ENCODE peak calls at places on chromosome 15, in six cellular contexts. I is H1, U is osteoblast, C is psoas muscle, X is mucosa of descending colon, A is spleen. J is an unnamed sample. For H3K4me1, the result is how much of the 10 kb centered on the place peaks cover.

GRCh38 chr15:87213646-87214045 is 1042.9 kb downstream of the NTRK3 start:
- DNase-seq in I (no peak), U (no peak), C (peak), X (peak), A (no peak), J (no peak)

GRCh38 chr15:58495836-58496501 is 64.2 kb downstream of the LIPC start:
- DNase-seq in I (no peak), U (no peak), C (no peak), X (no peak), A (no peak), J (no peak)

GRCh38 chr15:98413973-98414546 is 234.3 kb upstream of the IGF1R start:
- DNase-seq in I (no peak), U (no peak), C (peak), X (no peak), A (no peak), J (no peak)

GRCh38 chr15:92115834-92116233 is 262.3 kb downstream of the SLCO3A1 start:
- DNase-seq in I (no peak), U (no peak), C (no peak), X (no peak), A (no peak), J (no peak)

GRCh38 chr15:73892446-73893226 is 19.3 kb downstream of the TBC1D21 start:
- DNase-seq in I (no peak), U (no peak), C (no peak), X (no peak), A (no peak), J (no peak)

GRCh38 chr15:60690350-60690961 is 211.5 kb upstream of the ICE2 start:
- DNase-seq in I (no peak), U (no peak), C (no peak), X (no peak), A (no peak), J (no peak)

GRCh38 chr15:84909029-84909428 is 24.6 kb downstream of the SLC28A1 start:
- DNase-seq in I (peak), U (no peak), C (no peak), X (no peak), A (no peak), J (no peak)

GRCh38 chr15:69760263-69760855 is 307.7 kb downstream of the RPLP1 start:
- DNase-seq in I (no peak), U (no peak), C (no peak), X (no peak), A (no peak), J (no peak)

GRCh38 chr15:70160267-70160666 is 62.5 kb upstream of the TLE3 start:
- DNase-seq in I (no peak), U (peak), C (no peak), X (no peak), A (no peak), J (no peak)

GRCh38 chr15:44435893-44436667 is 8.7 kb downstream of the CTDSPL2 start:
- DNase-seq in I (no peak), U (peak), C (no peak), X (no peak), A (no peak), J (no peak)
- TF ChIP-seq CTCF in I (no peak), U (no peak), C (no peak), X (no peak), A (no peak), J (no peak)

DNA sequence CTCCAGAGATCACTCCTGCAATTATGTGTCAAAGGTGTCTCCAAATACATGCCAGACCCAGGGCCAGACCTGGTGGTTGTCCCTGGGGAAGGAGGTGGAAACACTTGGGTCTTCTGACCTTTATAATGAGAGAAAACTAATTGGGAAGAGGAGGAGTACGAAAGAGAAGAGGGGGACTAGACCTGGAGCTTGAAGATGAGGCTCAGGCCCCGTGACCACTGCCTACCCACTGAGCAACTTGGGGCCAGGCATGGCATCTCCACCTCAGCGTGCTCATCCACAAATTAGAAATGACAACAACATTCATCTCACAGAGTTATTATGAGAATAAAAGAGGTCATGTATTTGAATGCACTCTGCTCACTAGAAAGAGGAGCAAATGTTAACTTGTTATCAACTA is 19.4 kb upstream of the SPTBN5 start:
- DNase-seq in I (no peak), U (no peak), C (no peak), X (no peak), A (no peak), J (no peak)
- H3K4me1 ChIP-seq in I (under half), U (under half), C (under half), X (under half), A (under half), J (under half)

GRCh38 chr15:31461911-31462480 is 135.4 kb downstream of the KLF13 start:
- DNase-seq in I (no peak), U (peak), C (no peak), X (peak), A (peak), J (no peak)
- TF ChIP-seq CTCF in I (peak), U (no peak), C (no peak), X (no peak), A (no peak), J (no peak)

GRCh38 chr15:101193063-101193712 is 58.7 kb downstream of the CHSY1 start:
- DNase-seq in I (no peak), U (no peak), C (peak), X (no peak), A (no peak), J (no peak)

GRCh38 chr15:101192081-101192480 is 59.8 kb downstream of the CHSY1 start:
- DNase-seq in I (no peak), U (no peak), C (no peak), X (no peak), A (no peak), J (no peak)

GRCh38 chr15:101191242-101191641 is 60.6 kb downstream of the CHSY1 start:
- DNase-seq in I (no peak), U (no peak), C (no peak), X (no peak), A (no peak), J (no peak)

GRCh38 chr15:101193781-101194180 is 58.1 kb downstream of the CHSY1 start:
- DNase-seq in I (no peak), U (no peak), C (no peak), X (no peak), A (no peak), J (no peak)

GRCh38 chr15:101194246-101195138 is 57.4 kb downstream of the CHSY1 start:
- DNase-seq in I (no peak), U (no peak), C (no peak), X (no peak), A (no peak), J (no peak)
- H3K4me1 ChIP-seq in I (under half), U (half or more), C (under half), X (under half), A (under half), J (under half)

GRCh38 chr15:40743921-40744809 is 10.9 kb downstream of the RMDN3 start:
- DNase-seq in I (no peak), U (peak), C (no peak), X (no peak), A (peak), J (no peak)
- TF ChIP-seq CTCF in I (peak), U (peak), C (no peak), X (no peak), A (no peak), J (peak)

DNA sequence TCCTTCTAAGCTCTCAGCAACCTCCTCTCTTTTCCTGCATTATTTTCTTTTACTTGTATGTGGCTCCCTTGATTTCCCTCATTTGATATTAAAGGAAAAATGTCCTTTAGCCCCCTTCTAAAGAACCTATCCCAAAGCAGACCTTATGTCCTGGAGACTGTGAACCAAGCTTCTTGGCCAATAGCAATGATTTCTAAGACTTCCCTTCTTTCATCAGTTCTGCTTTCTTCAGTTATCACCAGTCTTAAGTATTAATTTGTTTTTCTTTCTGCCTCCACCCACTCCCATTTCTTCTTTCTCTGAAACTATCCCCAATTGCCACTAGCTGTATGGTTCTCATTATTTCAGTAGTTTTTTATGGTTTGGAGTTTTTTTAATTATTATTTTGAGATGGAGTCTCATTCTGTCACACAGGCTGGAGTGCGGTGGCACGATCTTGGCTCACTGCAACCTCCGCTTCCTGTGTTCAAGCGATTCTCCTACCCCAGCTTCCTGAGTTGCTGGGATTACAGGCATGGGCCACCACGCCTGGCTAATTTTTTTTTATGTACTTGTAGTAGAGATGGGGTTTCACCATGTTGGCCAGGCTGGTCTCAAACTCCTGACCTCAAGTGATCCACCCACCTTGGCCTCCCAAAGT is 12.1 kb downstream of the TMOD3 start:
- DNase-seq in I (no peak), U (no peak), C (no peak), X (no peak), A (no peak), J (no peak)
- H3K4me1 ChIP-seq in I (under half), U (under half), C (under half), X (under half), A (half or more), J (under half)

DNA sequence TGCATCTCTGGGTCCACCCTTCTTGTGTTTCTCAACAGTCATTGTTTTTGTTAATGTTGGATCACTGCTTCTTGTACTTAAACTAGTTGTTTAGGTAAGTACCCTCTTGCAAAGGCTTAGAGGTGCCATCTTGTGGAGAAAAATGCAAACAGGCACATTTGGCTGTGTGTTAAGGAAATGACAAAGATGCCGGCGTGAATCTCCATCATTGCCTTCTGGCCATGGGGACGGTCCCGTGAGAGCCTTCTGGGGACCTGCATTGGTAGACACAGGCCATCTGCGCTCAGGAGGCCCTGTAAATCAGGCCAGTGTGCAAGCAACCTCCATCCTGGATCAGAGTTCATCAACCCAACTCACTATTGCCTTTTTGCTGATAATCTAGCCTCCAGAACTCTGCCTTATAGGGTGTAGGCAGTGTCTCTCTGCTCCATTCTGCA is 158.6 kb upstream of the NR2E3 start:
- DNase-seq in I (peak), U (peak), C (no peak), X (peak), A (no peak), J (peak)
- TF ChIP-seq CTCF in I (peak), U (peak), C (peak), X (no peak), A (no peak), J (peak)

GRCh38 chr15:64110945-64111678 is 15.3 kb downstream of the SNX1 start:
- DNase-seq in I (no peak), U (no peak), C (no peak), X (no peak), A (no peak), J (no peak)

GRCh38 chr15:64102497-64102896 is 6.7 kb downstream of the SNX1 start:
- DNase-seq in I (no peak), U (no peak), C (no peak), X (no peak), A (no peak), J (no peak)

GRCh38 chr15:64111679-64112050 is 15.9 kb downstream of the SNX1 start:
- DNase-seq in I (no peak), U (peak), C (no peak), X (no peak), A (no peak), J (no peak)

GRCh38 chr15:64105113-64105704 is 9.4 kb downstream of the SNX1 start:
- DNase-seq in I (no peak), U (no peak), C (no peak), X (peak), A (no peak), J (no peak)

DNA sequence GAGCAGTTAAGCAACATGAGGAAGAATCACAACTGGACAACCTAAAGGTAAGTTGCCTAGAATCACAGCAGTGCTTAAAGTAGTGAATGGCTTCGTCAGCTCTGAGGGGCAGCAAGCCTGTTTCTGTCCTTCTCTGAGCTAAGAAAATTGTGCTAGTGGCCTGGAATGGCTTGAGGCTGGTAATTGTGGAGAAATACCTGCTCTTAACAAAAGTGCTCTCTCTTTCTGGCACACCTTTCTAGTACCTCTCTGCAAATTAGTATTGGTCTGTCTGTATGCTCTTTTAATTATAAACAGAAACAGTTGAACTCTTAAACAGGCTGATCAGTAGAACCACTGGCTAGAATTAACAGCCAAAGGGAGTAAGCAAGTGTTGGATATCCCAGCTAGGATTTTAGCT is 11.6 kb downstream of the SNX1 start:
- DNase-seq in I (no peak), U (no peak), C (no peak), X (no peak), A (no peak), J (no peak)
- H3K4me1 ChIP-seq in I (under half), U (under half), C (half or more), X (under half), A (half or more), J (under half)

GRCh38 chr15:28990390-28990789 is 104.6 kb downstream of the APBA2 start:
- DNase-seq in I (no peak), U (no peak), C (no peak), X (no peak), A (no peak), J (peak)

GRCh38 chr15:28987337-28987736 is 101.6 kb downstream of the APBA2 start:
- DNase-seq in I (no peak), U (no peak), C (no peak), X (no peak), A (no peak), J (no peak)

GRCh38 chr15:28989896-28990295 is 104.1 kb downstream of the APBA2 start:
- DNase-seq in I (no peak), U (no peak), C (no peak), X (no peak), A (no peak), J (no peak)

GRCh38 chr15:28991236-28992171 is 105.7 kb downstream of the APBA2 start:
- DNase-seq in I (no peak), U (no peak), C (no peak), X (no peak), A (no peak), J (no peak)

GRCh38 chr15:28989239-28989830 is 103.6 kb downstream of the APBA2 start:
- DNase-seq in I (no peak), U (no peak), C (no peak), X (no peak), A (no peak), J (peak)
- TF ChIP-seq CTCF in I (peak), U (peak), C (no peak), X (no peak), A (no peak), J (peak)

DNA sequence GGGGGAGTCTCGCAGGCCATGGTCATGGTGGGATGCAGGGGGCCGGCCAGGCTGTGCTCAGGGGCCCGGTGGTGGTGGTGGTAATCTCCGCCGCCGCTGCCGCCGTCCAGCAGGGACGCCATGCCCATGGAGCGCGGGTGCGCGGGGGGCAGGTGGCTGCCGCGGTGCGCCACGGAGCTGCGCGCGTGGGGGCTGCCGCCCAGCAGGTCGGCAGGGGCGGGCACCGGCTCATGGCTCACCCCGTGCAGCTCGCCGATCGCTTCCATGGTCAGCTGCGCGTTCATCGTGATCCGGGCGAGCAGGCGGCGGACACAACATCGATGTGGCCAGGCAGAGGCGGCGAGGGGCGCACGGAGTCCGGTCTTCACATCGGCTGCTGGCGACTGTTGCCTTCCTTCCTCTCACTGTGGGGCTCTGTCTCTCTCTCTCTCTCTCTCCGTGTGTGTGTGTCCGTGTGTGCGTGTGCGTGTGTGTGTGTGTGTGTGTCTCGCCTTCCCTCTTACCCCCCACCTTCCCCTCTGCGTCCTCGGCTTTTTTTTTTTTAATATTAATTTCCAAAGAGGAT is 453 bp downstream of the ONECUT1 start:
- DNase-seq in I (peak), U (peak), C (no peak), X (no peak), A (no peak), J (no peak)
- H3K4me1 ChIP-seq in I (half or more), U (under half), C (under half), X (under half), A (under half), J (under half)

J was measured in BE2C.